ENCODE peak calls at places on chromosomes 6 and 20, in eight cellular contexts. L is astrocyte of the spinal cord; M is RKO; T is activated CD4-positive, alpha-beta T cell treated with anti-CD3 and anti-CD28 coated beads, Interleukin-2, amount 50 U/mL, for 4 hours; W is cardiac fibroblast; H is NCI-H1092 treated with DMSO at 0.1 percent for 48 hours; Z is heart left ventricle; A is amniotic epithelial cell. R is an unnamed sample.

GRCh38 chr20:12594410-12595130 is 414.2 kb upstream of the SPTLC3 start:
- DNase-seq in L (no peak), M (peak), T (no peak), W (no peak), H (no peak), Z (no peak), A (peak), R (no peak)

GRCh38 chr20:25054995-25055629 is 2.8 kb downstream of the ACSS1 start:
- DNase-seq in L (no peak), M (peak), T (no peak), W (peak), H (no peak), Z (no peak), A (no peak), R (peak)

GRCh38 chr6:43274916-43275597 is 23.0 kb upstream of the SLC22A7 start:
- DNase-seq in L (no peak), M (no peak), T (peak), W (no peak), H (peak), Z (peak), A (no peak), R (no peak)

GRCh38 chr20:64261138-64261537 is 5.6 kb downstream of the PCMTD2 start:
- DNase-seq in L (peak), M (no peak), T (no peak), W (peak), H (no peak), Z (no peak), A (peak), R (no peak)

GRCh38 chr6:55069132-55069781 is 105.1 kb upstream of the HCRTR2 start:
- DNase-seq in L (peak), M (peak), T (no peak), W (peak), H (peak), Z (no peak), A (peak), R (peak)

GRCh38 chr6:5466459-5466858 is 205.1 kb downstream of the FARS2 start:
- DNase-seq in L (peak), M (no peak), T (no peak), W (peak), H (no peak), Z (no peak), A (peak), R (no peak)

GRCh38 chr6:106729848-106730247 is 100.5 kb downstream of the QRSL1 start:
- DNase-seq in L (no peak), M (no peak), T (no peak), W (no peak), H (no peak), Z (no peak), A (no peak), R (no peak)

GRCh38 chr6:111030008-111031006 is 48.5 kb downstream of the RPF2 start:
- DNase-seq in L (no peak), M (no peak), T (no peak), W (peak), H (peak), Z (peak), A (peak), R (no peak)

GRCh38 chr6:11685411-11686093 is 93.1 kb downstream of the ADTRP start:
- DNase-seq in L (peak), M (peak), T (no peak), W (no peak), H (no peak), Z (no peak), A (peak), R (peak)

GRCh38 chr6:19530188-19530587 is 307.0 kb upstream of the ID4 start:
- DNase-seq in L (no peak), M (no peak), T (no peak), W (no peak), H (no peak), Z (no peak), A (no peak), R (no peak)

GRCh38 chr6:90650041-90650948 is 63.4 kb upstream of the MAP3K7 start:
- DNase-seq in L (no peak), M (no peak), T (no peak), W (no peak), H (no peak), Z (no peak), A (no peak), R (no peak)

GRCh38 chr20:2751868-2752630 is 48.4 kb downstream of the CPXM1 start:
- DNase-seq in L (no peak), M (no peak), T (peak), W (no peak), H (peak), Z (no peak), A (no peak), R (no peak)

GRCh38 chr6:6696867-6697531 is 108.5 kb downstream of the LY86 start:
- DNase-seq in L (peak), M (peak), T (no peak), W (peak), H (no peak), Z (peak), A (peak), R (peak)

GRCh38 chr20:1819311-1820136 is 75.7 kb upstream of the SIRPA start:
- DNase-seq in L (no peak), M (no peak), T (no peak), W (no peak), H (no peak), Z (no peak), A (no peak), R (no peak)

GRCh38 chr20:47735412-47736400 is 49.6 kb downstream of the SULF2 start:
- DNase-seq in L (no peak), M (no peak), T (no peak), W (peak), H (no peak), Z (peak), A (peak), R (no peak)

GRCh38 chr20:61218886-61219480 is 33.1 kb upstream of the CDH4 start:
- DNase-seq in L (peak), M (no peak), T (no peak), W (no peak), H (no peak), Z (no peak), A (peak), R (no peak)

GRCh38 chr6:90131614-90132423 is 164.8 kb downstream of the BACH2 start:
- DNase-seq in L (peak), M (no peak), T (no peak), W (peak), H (no peak), Z (no peak), A (no peak), R (no peak)

GRCh38 chr20:38195521-38195920 is 30.5 kb upstream of the TGM2 start:
- DNase-seq in L (no peak), M (no peak), T (no peak), W (no peak), H (no peak), Z (no peak), A (no peak), R (no peak)

GRCh38 chr6:52975580-52975979 is 19.5 kb downstream of the GSTA4 start:
- DNase-seq in L (peak), M (no peak), T (no peak), W (peak), H (no peak), Z (no peak), A (no peak), R (no peak)

GRCh38 chr20:1327241-1327653 is 1.7 kb downstream of the SDCBP2 start:
- DNase-seq in L (peak), M (peak), T (no peak), W (peak), H (no peak), Z (no peak), A (peak), R (no peak)

GRCh38 chr6:3825851-3826581 is 23.2 kb upstream of the FAM50B start:
- DNase-seq in L (peak), M (peak), T (no peak), W (peak), H (no peak), Z (peak), A (peak), R (peak)

GRCh38 chr6:96001891-96002575 is 13.7 kb upstream of the FUT9 start:
- DNase-seq in L (no peak), M (no peak), T (no peak), W (no peak), H (no peak), Z (no peak), A (no peak), R (no peak)

GRCh38 chr6:54624779-54625178 is 221.8 kb upstream of the FAM83B start:
- DNase-seq in L (peak), M (no peak), T (no peak), W (peak), H (no peak), Z (no peak), A (peak), R (no peak)

GRCh38 chr6:63475707-63476106 is 96.6 kb upstream of the LOC128125822 start:
- DNase-seq in L (no peak), M (no peak), T (no peak), W (no peak), H (no peak), Z (no peak), A (no peak), R (no peak)

GRCh38 chr6:148235446-148235845 is 107.2 kb upstream of the SASH1 start:
- DNase-seq in L (peak), M (no peak), T (no peak), W (no peak), H (no peak), Z (no peak), A (peak), R (peak)

GRCh38 chr6:168418631-168419250 is 22.2 kb upstream of the SMOC2 start:
- DNase-seq in L (no peak), M (no peak), T (no peak), W (no peak), H (no peak), Z (no peak), A (no peak), R (no peak)

GRCh38 chr6:116424001-116424400 is 37.2 kb upstream of the CALHM6 start:
- DNase-seq in L (no peak), M (peak), T (no peak), W (peak), H (no peak), Z (no peak), A (peak), R (no peak)

GRCh38 chr6:126198581-126198980 is 141.3 kb upstream of the CENPW start:
- DNase-seq in L (no peak), M (no peak), T (no peak), W (no peak), H (peak), Z (no peak), A (no peak), R (no peak)

GRCh38 chr6:159169193-159169555 is at the start of gene FNDC1:
- DNase-seq in L (no peak), M (no peak), T (peak), W (peak), H (peak), Z (peak), A (no peak), R (peak)

GRCh38 chr6:68640506-68640875 is 5.4 kb downstream of the ADGRB3 start:
- DNase-seq in L (no peak), M (no peak), T (no peak), W (no peak), H (no peak), Z (no peak), A (no peak), R (no peak)

GRCh38 chr6:113050010-113050893 is 703.1 kb downstream of the RFPL4B start:
- DNase-seq in L (peak), M (peak), T (no peak), W (peak), H (no peak), Z (no peak), A (no peak), R (no peak)

GRCh38 chr20:57408131-57408530 is 16.9 kb downstream of the RBM38 start:
- DNase-seq in L (no peak), M (no peak), T (no peak), W (no peak), H (no peak), Z (no peak), A (no peak), R (no peak)

GRCh38 chr6:147149826-147150225 is 54.4 kb upstream of the STXBP5 start:
- DNase-seq in L (no peak), M (no peak), T (no peak), W (no peak), H (no peak), Z (no peak), A (no peak), R (no peak)

GRCh38 chr20:31948008-31948407 is 3.8 kb downstream of the PDRG1 start:
- DNase-seq in L (no peak), M (peak), T (no peak), W (no peak), H (no peak), Z (no peak), A (peak), R (no peak)

GRCh38 chr6:111727041-111727440 is 121.4 kb upstream of the TRAF3IP2 start:
- DNase-seq in L (peak), M (no peak), T (no peak), W (peak), H (no peak), Z (no peak), A (peak), R (no peak)

GRCh38 chr6:152094992-152095592 is 287.6 kb downstream of the ESR1 start:
- DNase-seq in L (peak), M (peak), T (no peak), W (peak), H (no peak), Z (peak), A (peak), R (peak)

GRCh38 chr20:57114290-57115005 is 152.0 kb downstream of the BMP7 start:
- DNase-seq in L (no peak), M (no peak), T (no peak), W (no peak), H (no peak), Z (no peak), A (no peak), R (no peak)